ENCODE peak calls at places on chromosomes 5 and 9, in five cellular contexts. One of them, this sample, is unnamed.

GRCh38 chr5:154997746-154998145 is 15.8 kb upstream of the KIF4B start:
- DNase-seq in activated T-helper 9 cell treated with anti-CD3 and anti-CD28 coated beads, Interleukin-2, amount 50 U/mL, for 16 hours: no peak
- DNase-seq in EL: peak
- DNase-seq in GM13976: no peak
- DNase-seq in NCI-H2029 treated with DMSO at 0.1 percent for 48 hours: no peak
- DNase-seq in this sample: no peak

GRCh38 chr5:172048170-172048422 is 41.7 kb upstream of the FBXW11 start:
- DNase-seq in GM13976: no peak
- DNase-seq in EL: no peak
- DNase-seq in activated T-helper 9 cell treated with anti-CD3 and anti-CD28 coated beads, Interleukin-2, amount 50 U/mL, for 16 hours: no peak
- DNase-seq in NCI-H2029 treated with DMSO at 0.1 percent for 48 hours: no peak
- DNase-seq in this sample: no peak

GRCh38 chr9:129487658-129488483 is 133.0 kb downstream of the C9orf50 start:
- DNase-seq in activated T-helper 9 cell treated with anti-CD3 and anti-CD28 coated beads, Interleukin-2, amount 50 U/mL, for 16 hours: no peak
- DNase-seq in NCI-H2029 treated with DMSO at 0.1 percent for 48 hours: peak
- DNase-seq in GM13976: no peak
- DNase-seq in EL: peak
- DNase-seq in this sample: no peak

GRCh38 chr9:137255448-137256114 is 454 bp downstream of the NELFB start:
- DNase-seq in NCI-H2029 treated with DMSO at 0.1 percent for 48 hours: no peak
- DNase-seq in activated T-helper 9 cell treated with anti-CD3 and anti-CD28 coated beads, Interleukin-2, amount 50 U/mL, for 16 hours: no peak
- DNase-seq in EL: peak
- DNase-seq in GM13976: no peak
- DNase-seq in this sample: peak

GRCh38 chr5:170132642-170133448 is 27.1 kb downstream of the FOXI1 start:
- DNase-seq in NCI-H2029 treated with DMSO at 0.1 percent for 48 hours: no peak
- DNase-seq in EL: peak
- DNase-seq in GM13976: no peak
- DNase-seq in activated T-helper 9 cell treated with anti-CD3 and anti-CD28 coated beads, Interleukin-2, amount 50 U/mL, for 16 hours: no peak
- DNase-seq in this sample: no peak

GRCh38 chr5:127412698-127413097 is 104.7 kb upstream of the PRRC1 start:
- DNase-seq in GM13976: no peak
- DNase-seq in activated T-helper 9 cell treated with anti-CD3 and anti-CD28 coated beads, Interleukin-2, amount 50 U/mL, for 16 hours: no peak
- DNase-seq in EL: no peak
- DNase-seq in NCI-H2029 treated with DMSO at 0.1 percent for 48 hours: no peak
- DNase-seq in this sample: no peak

GRCh38 chr9:106880863-106881262 is 17.9 kb downstream of the ZNF462 start:
- DNase-seq in NCI-H2029 treated with DMSO at 0.1 percent for 48 hours: no peak
- DNase-seq in activated T-helper 9 cell treated with anti-CD3 and anti-CD28 coated beads, Interleukin-2, amount 50 U/mL, for 16 hours: no peak
- DNase-seq in GM13976: no peak
- DNase-seq in EL: peak
- DNase-seq in this sample: no peak

GRCh38 chr9:72839140-72839539 is 113.7 kb downstream of the ALDH1A1 start:
- DNase-seq in EL: peak
- DNase-seq in activated T-helper 9 cell treated with anti-CD3 and anti-CD28 coated beads, Interleukin-2, amount 50 U/mL, for 16 hours: no peak
- DNase-seq in NCI-H2029 treated with DMSO at 0.1 percent for 48 hours: no peak
- DNase-seq in GM13976: no peak
- DNase-seq in this sample: no peak

GRCh38 chr9:109114670-109115069 is 5.1 kb downstream of the TMEM245 start:
- DNase-seq in activated T-helper 9 cell treated with anti-CD3 and anti-CD28 coated beads, Interleukin-2, amount 50 U/mL, for 16 hours: no peak
- DNase-seq in GM13976: no peak
- DNase-seq in NCI-H2029 treated with DMSO at 0.1 percent for 48 hours: no peak
- DNase-seq in EL: peak
- DNase-seq in this sample: no peak

GRCh38 chr9:137461663-137462395 is 2.7 kb upstream of the NSMF start:
- DNase-seq in activated T-helper 9 cell treated with anti-CD3 and anti-CD28 coated beads, Interleukin-2, amount 50 U/mL, for 16 hours: peak
- DNase-seq in NCI-H2029 treated with DMSO at 0.1 percent for 48 hours: no peak
- DNase-seq in EL: no peak
- DNase-seq in GM13976: peak
- DNase-seq in this sample: peak

GRCh38 chr9:133921866-133922265 is 70.3 kb downstream of the VAV2 start:
- DNase-seq in NCI-H2029 treated with DMSO at 0.1 percent for 48 hours: no peak
- DNase-seq in GM13976: no peak
- DNase-seq in EL: no peak
- DNase-seq in activated T-helper 9 cell treated with anti-CD3 and anti-CD28 coated beads, Interleukin-2, amount 50 U/mL, for 16 hours: no peak
- DNase-seq in this sample: no peak

GRCh38 chr5:71789746-71790145 is 70.7 kb downstream of the CARTPT start:
- DNase-seq in activated T-helper 9 cell treated with anti-CD3 and anti-CD28 coated beads, Interleukin-2, amount 50 U/mL, for 16 hours: no peak
- DNase-seq in NCI-H2029 treated with DMSO at 0.1 percent for 48 hours: no peak
- DNase-seq in EL: no peak
- DNase-seq in GM13976: no peak
- DNase-seq in this sample: no peak

GRCh38 chr5:620586-621180 is 8.5 kb downstream of the CEP72 start:
- DNase-seq in NCI-H2029 treated with DMSO at 0.1 percent for 48 hours: no peak
- DNase-seq in activated T-helper 9 cell treated with anti-CD3 and anti-CD28 coated beads, Interleukin-2, amount 50 U/mL, for 16 hours: no peak
- DNase-seq in GM13976: no peak
- DNase-seq in EL: no peak
- DNase-seq in this sample: no peak

This sample was measured in germinal center.